ENCODE peak calls at places on chromosomes 5 and 9, in ten cellular contexts. G is brain microvascular endothelial cell; D is SJSA1; K is HS-5; S is NCI-H460; H is CD8-positive, alpha-beta T cell; L is CD8-positive, alpha-beta memory T cell; U is central memory CD8-positive, alpha-beta T cell; O is prostate gland; Y is activated CD8-positive, alpha-beta T cell treated with anti-CD3 and anti-CD28 coated beads for 36 hours. J is an unnamed sample.

GRCh38 chr9:135491764-135492163 is 8.7 kb upstream of the MRPS2 start:
- DNase-seq in G (no peak), D (no peak), K (no peak), S (no peak), H (no peak), L (no peak), U (no peak), O (no peak), Y (no peak), J (no peak)

GRCh38 chr5:89478856-89479255 is 595.9 kb upstream of the MEF2C start:
- DNase-seq in G (no peak), D (no peak), K (no peak), S (no peak), H (no peak), L (no peak), U (no peak), O (no peak), Y (no peak), J (no peak)

GRCh38 chr5:40361378-40361777 is 318.3 kb upstream of the PTGER4 start:
- DNase-seq in G (no peak), D (no peak), K (no peak), S (no peak), H (no peak), L (no peak), U (no peak), O (no peak), Y (no peak), J (no peak)

GRCh38 chr5:78411596-78411995 is 51.2 kb downstream of the SCAMP1 start:
- DNase-seq in G (no peak), D (no peak), K (no peak), S (no peak), H (no peak), L (no peak), U (no peak), O (no peak), Y (no peak), J (no peak)

GRCh38 chr9:87542180-87542579 is 44.5 kb downstream of the DAPK1 start:
- DNase-seq in G (no peak), D (no peak), K (no peak), S (no peak), H (no peak), L (no peak), U (no peak), O (no peak), Y (no peak), J (no peak)

GRCh38 chr5:65999061-65999723 is 72.8 kb downstream of the ERBIN start:
- DNase-seq in G (no peak), D (no peak), K (no peak), S (no peak), H (no peak), L (no peak), U (no peak), O (no peak), Y (no peak), J (no peak)

GRCh38 chr9:131606896-131607567 is 61.7 kb downstream of the PRRT1B start:
- DNase-seq in G (no peak), D (no peak), K (no peak), S (no peak), H (no peak), L (no peak), U (no peak), O (no peak), Y (no peak), J (no peak)

GRCh38 chr9:27848315-27848714 is 275.0 kb upstream of the C9orf72 start:
- DNase-seq in G (no peak), D (no peak), K (no peak), S (no peak), H (no peak), L (no peak), U (no peak), O (no peak), Y (no peak), J (no peak)

GRCh38 chr5:78560456-78560855 is 88.1 kb downstream of the LHFPL2 start:
- DNase-seq in G (no peak), D (no peak), K (no peak), S (no peak), H (no peak), L (no peak), U (no peak), O (no peak), Y (no peak), J (no peak)

GRCh38 chr5:81748556-81748955 is 2.3 kb downstream of the SSBP2 start:
- DNase-seq in G (no peak), D (no peak), K (no peak), S (no peak), H (no peak), L (no peak), U (no peak), O (no peak), Y (no peak), J (no peak)

GRCh38 chr9:69945671-69946141 is 97.9 kb upstream of the MAMDC2 start:
- DNase-seq in G (peak; percentile 57), D (no peak), K (no peak), S (no peak), H (no peak), L (no peak), U (no peak), O (no peak), Y (no peak), J (no peak)

GRCh38 chr5:160187091-160187490 is 42.2 kb upstream of the FABP6 start:
- DNase-seq in G (no peak), D (no peak), K (no peak), S (no peak), H (no peak), L (no peak), U (no peak), O (no peak), Y (no peak), J (no peak)

GRCh38 chr5:39361306-39361705 is 3.0 kb downstream of the C9 start:
- DNase-seq in G (no peak), D (no peak), K (no peak), S (no peak), H (no peak), L (no peak), U (no peak), O (no peak), Y (no peak), J (no peak)

GRCh38 chr9:76419782-76420380 is 25.7 kb upstream of the RFK start:
- DNase-seq in G (no peak), D (no peak), K (no peak), S (peak; percentile 47), H (no peak), L (no peak), U (no peak), O (no peak), Y (no peak), J (no peak)

GRCh38 chr9:124983698-124984097 is 42.8 kb upstream of the GOLGA1 start:
- DNase-seq in G (no peak), D (no peak), K (no peak), S (no peak), H (no peak), L (no peak), U (no peak), O (no peak), Y (no peak), J (no peak)

GRCh38 chr5:98076501-98076900 is 697.0 kb upstream of the RGMB start:
- DNase-seq in G (no peak), D (no peak), K (no peak), S (no peak), H (no peak), L (no peak), U (no peak), O (no peak), Y (no peak), J (no peak)

GRCh38 chr9:392103-392502 is 177.4 kb downstream of the DOCK8 start:
- DNase-seq in G (no peak), D (no peak), K (no peak), S (no peak), H (no peak), L (no peak), U (no peak), O (no peak), Y (no peak), J (no peak)

GRCh38 chr5:4640793-4641192 is 499.3 kb upstream of the ADAMTS16 start:
- DNase-seq in G (no peak), D (no peak), K (no peak), S (no peak), H (no peak), L (no peak), U (no peak), O (no peak), Y (no peak), J (no peak)

GRCh38 chr9:17871213-17871890 is 292.5 kb downstream of the SH3GL2 start:
- DNase-seq in G (no peak), D (no peak), K (no peak), S (no peak), H (no peak), L (no peak), U (no peak), O (no peak), Y (no peak), J (no peak)

GRCh38 chr9:125428060-125428481 is 166.4 kb downstream of the GAPVD1 start:
- DNase-seq in G (no peak), D (no peak), K (no peak), S (peak; percentile 38), H (no peak), L (no peak), U (no peak), O (no peak), Y (peak; percentile 48), J (no peak)

GRCh38 chr5:89374144-89374784 is 491.3 kb upstream of the MEF2C start:
- DNase-seq in G (no peak), D (no peak), K (no peak), S (no peak), H (no peak), L (no peak), U (no peak), O (no peak), Y (no peak), J (no peak)

GRCh38 chr5:98144710-98145109 is 628.8 kb upstream of the RGMB start:
- DNase-seq in G (no peak), D (no peak), K (no peak), S (no peak), H (no peak), L (no peak), U (no peak), O (no peak), Y (no peak), J (no peak)

GRCh38 chr5:140039561-140039960 is 3.5 kb downstream of the NRG2 start:
- DNase-seq in G (no peak), D (no peak), K (no peak), S (peak; percentile 47), H (no peak), L (no peak), U (no peak), O (no peak), Y (no peak), J (no peak)

GRCh38 chr5:164191240-164191639 is 685.8 kb downstream of the MAT2B start:
- DNase-seq in G (no peak), D (no peak), K (no peak), S (no peak), H (no peak), L (no peak), U (no peak), O (peak; percentile 83), Y (no peak), J (no peak)

GRCh38 chr5:159052282-159053011 is 47.3 kb downstream of the EBF1 start:
- DNase-seq in G (peak; percentile 31), D (no peak), K (no peak), S (no peak), H (no peak), L (no peak), U (no peak), O (no peak), Y (no peak), J (no peak)

GRCh38 chr5:149546974-149547373 is 4.3 kb downstream of the CSNK1A1 start:
- DNase-seq in G (no peak), D (no peak), K (no peak), S (no peak), H (no peak), L (no peak), U (no peak), O (peak; percentile 81), Y (no peak), J (no peak)

GRCh38 chr9:88829276-88829675 is 162.0 kb upstream of the S1PR3 start:
- DNase-seq in G (peak; percentile 49), D (no peak), K (no peak), S (no peak), H (no peak), L (no peak), U (no peak), O (no peak), Y (peak; percentile 48), J (no peak)

GRCh38 chr5:115381911-115382662 is 85.6 kb upstream of the CCDC112 start:
- DNase-seq in G (no peak), D (no peak), K (no peak), S (no peak), H (no peak), L (no peak), U (no peak), O (no peak), Y (no peak), J (no peak)

J was measured in effector memory CD4-positive, alpha-beta T cell.